ENCODE peak calls at places on chromosomes 3 and 15, in five cellular contexts. One of them, this sample, is unnamed.

GRCh38 chr3:57158316-57158715 is 6.8 kb downstream of the IL17RD start:
- DNase-seq in colonic mucosa: no peak
- DNase-seq in esophagus muscularis mucosa: no peak
- DNase-seq in esophagus squamous epithelium: no peak
- DNase-seq in PC-3: no peak
- DNase-seq in this sample: no peak

GRCh38 chr3:52052831-52053306 is 3.5 kb downstream of the DUSP7 start:
- DNase-seq in PC-3: peak; percentile 76
- DNase-seq in esophagus squamous epithelium: peak; percentile 23
- DNase-seq in colonic mucosa: peak; percentile 83
- DNase-seq in esophagus muscularis mucosa: peak; percentile 96
- DNase-seq in this sample: peak; percentile 96

GRCh38 chr3:186953011-186953487 is 22.7 kb downstream of the ST6GAL1 start:
- DNase-seq in esophagus squamous epithelium: no peak
- DNase-seq in esophagus muscularis mucosa: no peak
- DNase-seq in colonic mucosa: no peak
- DNase-seq in PC-3: peak; percentile 46
- DNase-seq in this sample: no peak

GRCh38 chr3:21017115-21017852 is 733.7 kb downstream of the ZNF385D start:
- DNase-seq in esophagus muscularis mucosa: no peak
- DNase-seq in colonic mucosa: no peak
- DNase-seq in PC-3: peak; percentile 63
- DNase-seq in esophagus squamous epithelium: no peak
- DNase-seq in this sample: no peak

GRCh38 chr3:13638927-13639326 is 90.0 kb downstream of the FBLN2 start:
- DNase-seq in esophagus squamous epithelium: no peak
- DNase-seq in PC-3: no peak
- DNase-seq in esophagus muscularis mucosa: no peak
- DNase-seq in colonic mucosa: no peak
- DNase-seq in this sample: no peak

GRCh38 chr15:82858932-82859331 is 49.5 kb downstream of the WHAMM start:
- DNase-seq in esophagus muscularis mucosa: no peak
- DNase-seq in PC-3: no peak
- DNase-seq in colonic mucosa: no peak
- DNase-seq in esophagus squamous epithelium: no peak
- DNase-seq in this sample: no peak

GRCh38 chr3:57556459-57557087 is 499 bp downstream of the PDE12 start:
- DNase-seq in PC-3: peak; percentile 16
- DNase-seq in colonic mucosa: peak; percentile 33
- DNase-seq in esophagus muscularis mucosa: no peak
- DNase-seq in esophagus squamous epithelium: no peak
- DNase-seq in this sample: no peak

GRCh38 chr3:11510001-11510760 is 133.5 kb downstream of the VGLL4 start:
- DNase-seq in PC-3: no peak
- DNase-seq in colonic mucosa: no peak
- DNase-seq in esophagus muscularis mucosa: no peak
- DNase-seq in esophagus squamous epithelium: no peak
- DNase-seq in this sample: no peak

GRCh38 chr3:126355251-126355650 is 2.0 kb downstream of the KLF15 start:
- DNase-seq in PC-3: no peak
- DNase-seq in esophagus muscularis mucosa: no peak
- DNase-seq in colonic mucosa: no peak
- DNase-seq in esophagus squamous epithelium: no peak
- DNase-seq in this sample: peak; percentile 21

GRCh38 chr3:138834359-138835176 is at the start of gene PIK3CB:
- DNase-seq in esophagus muscularis mucosa: peak; percentile 94
- DNase-seq in esophagus squamous epithelium: peak; percentile 63
- DNase-seq in colonic mucosa: peak; percentile 93
- DNase-seq in PC-3: peak; percentile 87
- DNase-seq in this sample: peak; percentile 97

GRCh38 chr3:24226402-24226801 is 268.2 kb downstream of the THRB start:
- DNase-seq in PC-3: no peak
- DNase-seq in colonic mucosa: no peak
- DNase-seq in esophagus muscularis mucosa: no peak
- DNase-seq in esophagus squamous epithelium: no peak
- DNase-seq in this sample: no peak

GRCh38 chr3:13902648-13903238 is 22.9 kb upstream of the WNT7A start:
- DNase-seq in esophagus squamous epithelium: no peak
- DNase-seq in PC-3: no peak
- DNase-seq in colonic mucosa: no peak
- DNase-seq in esophagus muscularis mucosa: no peak
- DNase-seq in this sample: no peak

GRCh38 chr3:29746163-29746562 is 465.3 kb downstream of the RBMS3 start:
- DNase-seq in esophagus muscularis mucosa: no peak
- DNase-seq in esophagus squamous epithelium: no peak
- DNase-seq in PC-3: no peak
- DNase-seq in colonic mucosa: no peak
- DNase-seq in this sample: no peak

GRCh38 chr15:77753238-77753873 is 120.6 kb upstream of the LINGO1 start:
- DNase-seq in esophagus muscularis mucosa: no peak
- DNase-seq in PC-3: peak; percentile 31
- DNase-seq in esophagus squamous epithelium: no peak
- DNase-seq in colonic mucosa: no peak
- DNase-seq in this sample: no peak

GRCh38 chr3:4595709-4596108 is 102.6 kb downstream of the ITPR1 start:
- DNase-seq in colonic mucosa: no peak
- DNase-seq in esophagus squamous epithelium: no peak
- DNase-seq in esophagus muscularis mucosa: no peak
- DNase-seq in PC-3: no peak
- DNase-seq in this sample: no peak

GRCh38 chr3:150036780-150037179 is 66.1 kb upstream of the PFN2 start:
- DNase-seq in colonic mucosa: no peak
- DNase-seq in esophagus squamous epithelium: no peak
- DNase-seq in PC-3: no peak
- DNase-seq in esophagus muscularis mucosa: peak; percentile 34
- DNase-seq in this sample: no peak

GRCh38 chr15:78930577-78931388 is 14.1 kb downstream of the CTSH start:
- DNase-seq in esophagus muscularis mucosa: no peak
- DNase-seq in esophagus squamous epithelium: no peak
- DNase-seq in colonic mucosa: no peak
- DNase-seq in PC-3: peak; percentile 98
- DNase-seq in this sample: peak; percentile 62

GRCh38 chr15:38648116-38648843 is 83.7 kb upstream of the RASGRP1 start:
- DNase-seq in colonic mucosa: no peak
- DNase-seq in esophagus squamous epithelium: no peak
- DNase-seq in esophagus muscularis mucosa: no peak
- DNase-seq in PC-3: no peak
- DNase-seq in this sample: no peak

GRCh38 chr15:35243758-35244157 is 158.7 kb upstream of the NANOGP8 start:
- DNase-seq in esophagus squamous epithelium: no peak
- DNase-seq in esophagus muscularis mucosa: no peak
- DNase-seq in PC-3: peak; percentile 54
- DNase-seq in colonic mucosa: no peak
- DNase-seq in this sample: no peak

GRCh38 chr15:44710236-44711088 is 661 bp downstream of the PATL2 start:
- DNase-seq in PC-3: peak; percentile 18
- DNase-seq in colonic mucosa: peak; percentile 59
- DNase-seq in esophagus muscularis mucosa: no peak
- DNase-seq in esophagus squamous epithelium: no peak
- DNase-seq in this sample: peak; percentile 81

GRCh38 chr3:72185549-72186484 is 400.9 kb upstream of the PROK2 start:
- DNase-seq in colonic mucosa: no peak
- DNase-seq in esophagus muscularis mucosa: no peak
- DNase-seq in PC-3: peak; percentile 38
- DNase-seq in esophagus squamous epithelium: no peak
- DNase-seq in this sample: no peak

GRCh38 chr15:31049122-31049521 is 52.4 kb downstream of the TRPM1 start:
- DNase-seq in esophagus muscularis mucosa: no peak
- DNase-seq in colonic mucosa: no peak
- DNase-seq in esophagus squamous epithelium: no peak
- DNase-seq in PC-3: no peak
- DNase-seq in this sample: no peak

GRCh38 chr15:43370310-43370974 is 401 bp downstream of the ZSCAN29 start:
- DNase-seq in PC-3: no peak
- DNase-seq in esophagus squamous epithelium: no peak
- DNase-seq in esophagus muscularis mucosa: no peak
- DNase-seq in colonic mucosa: peak; percentile 30
- DNase-seq in this sample: no peak

GRCh38 chr15:43370975-43371974 is at the start of the genes TUBGCP4 and ZSCAN29:
- DNase-seq in colonic mucosa: peak; percentile 83
- DNase-seq in esophagus squamous epithelium: no peak
- DNase-seq in PC-3: peak; percentile 82
- DNase-seq in esophagus muscularis mucosa: peak; percentile 94
- DNase-seq in this sample: peak; percentile 87

DNA sequence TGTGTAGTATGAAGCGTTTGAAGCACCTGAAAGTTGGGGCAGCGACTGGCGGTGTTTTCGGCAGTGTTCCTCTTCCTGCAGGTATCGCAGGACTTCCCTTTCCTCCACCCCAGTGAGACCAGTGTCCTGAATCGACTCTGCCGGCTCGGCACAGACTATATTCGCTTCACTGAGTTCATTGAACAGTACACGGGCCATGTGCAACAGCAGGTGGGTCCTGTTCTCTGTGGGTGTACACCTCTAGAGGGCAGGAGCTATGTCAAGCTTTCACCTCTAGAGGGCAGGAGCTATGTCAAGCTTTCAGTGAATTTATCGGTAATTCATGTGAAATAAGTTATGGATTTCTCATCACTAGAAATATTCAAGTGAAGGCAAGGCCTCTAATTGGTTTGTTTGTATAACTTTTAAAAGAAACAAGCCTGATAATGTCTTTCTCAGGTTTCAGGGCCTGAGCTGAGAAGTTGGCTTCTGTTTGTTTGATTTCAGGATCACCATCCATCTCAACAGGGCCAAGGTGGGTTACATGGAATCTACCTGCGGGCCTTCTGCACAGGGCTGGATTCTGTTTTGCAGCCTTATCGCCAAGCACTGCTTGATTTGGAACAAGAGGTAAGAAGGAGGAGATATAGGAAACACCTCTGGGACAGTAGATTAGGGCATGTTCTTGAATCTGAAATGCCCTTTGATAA is 5.3 kb downstream of the TUBGCP4 start:
- DNase-seq in colonic mucosa: peak; percentile 27
- DNase-seq in PC-3: peak; percentile 69
- DNase-seq in esophagus muscularis mucosa: no peak
- DNase-seq in esophagus squamous epithelium: no peak
- DNase-seq in this sample: no peak
- H3K4me3 ChIP-seq in colonic mucosa: no peak overlapping the region
- H3K4me3 ChIP-seq in PC-3: no peak overlapping the region
- H3K4me3 ChIP-seq in esophagus muscularis mucosa: no peak overlapping the region
- H3K4me3 ChIP-seq in esophagus squamous epithelium: no peak overlapping the region
- H3K4me3 ChIP-seq in this sample: no peak overlapping the region

DNA sequence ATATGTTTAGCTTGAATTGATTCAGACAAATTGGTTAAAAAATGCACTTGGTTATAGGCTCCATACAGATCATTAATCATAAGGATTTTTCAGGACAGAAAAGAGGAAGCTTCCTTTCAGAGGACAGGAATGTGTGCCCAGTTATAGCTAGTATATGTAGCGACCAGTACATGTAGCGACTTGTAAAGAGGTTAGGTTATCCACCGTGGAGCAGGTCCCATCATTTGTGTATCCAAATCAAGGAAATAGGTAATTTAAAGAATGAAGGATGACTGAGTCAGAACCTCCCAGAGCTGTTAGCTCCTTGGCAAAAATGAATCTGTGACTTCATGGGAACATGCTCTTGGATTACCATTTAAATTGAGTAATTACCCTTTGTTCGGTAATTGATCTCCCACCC is 15.8 kb upstream of the P2RY12 start:
- DNase-seq in esophagus squamous epithelium: no peak
- DNase-seq in PC-3: no peak
- DNase-seq in colonic mucosa: no peak
- DNase-seq in esophagus muscularis mucosa: no peak
- DNase-seq in this sample: no peak
- H3K4me1 ChIP-seq in esophagus squamous epithelium: no peaks in the 10 kb centered on the region
- H3K4me1 ChIP-seq in PC-3: peaks cover 23% of the 10 kb centered on the region
- H3K4me1 ChIP-seq in colonic mucosa: no peaks in the 10 kb centered on the region
- H3K4me1 ChIP-seq in esophagus muscularis mucosa: no peaks in the 10 kb centered on the region
- H3K4me1 ChIP-seq in this sample: no peaks in the 10 kb centered on the region

GRCh38 chr15:90201944-90202375 is 830 bp downstream of the SEMA4B start:
- DNase-seq in colonic mucosa: peak; percentile 35
- DNase-seq in esophagus squamous epithelium: no peak
- DNase-seq in PC-3: no peak
- DNase-seq in esophagus muscularis mucosa: no peak
- DNase-seq in this sample: no peak

GRCh38 chr15:90203922-90204321 is 2.8 kb downstream of the SEMA4B start:
- DNase-seq in esophagus muscularis mucosa: no peak
- DNase-seq in colonic mucosa: no peak
- DNase-seq in esophagus squamous epithelium: no peak
- DNase-seq in PC-3: no peak
- DNase-seq in this sample: no peak

GRCh38 chr15:90201150-90201943 is at the start of gene SEMA4B:
- DNase-seq in colonic mucosa: peak; percentile 83
- DNase-seq in esophagus squamous epithelium: no peak
- DNase-seq in PC-3: peak; percentile 58
- DNase-seq in esophagus muscularis mucosa: no peak
- DNase-seq in this sample: peak; percentile 88

GRCh38 chr15:90203473-90203872 is 2.3 kb downstream of the SEMA4B start:
- DNase-seq in PC-3: no peak
- DNase-seq in esophagus muscularis mucosa: no peak
- DNase-seq in esophagus squamous epithelium: no peak
- DNase-seq in colonic mucosa: no peak
- DNase-seq in this sample: no peak

DNA sequence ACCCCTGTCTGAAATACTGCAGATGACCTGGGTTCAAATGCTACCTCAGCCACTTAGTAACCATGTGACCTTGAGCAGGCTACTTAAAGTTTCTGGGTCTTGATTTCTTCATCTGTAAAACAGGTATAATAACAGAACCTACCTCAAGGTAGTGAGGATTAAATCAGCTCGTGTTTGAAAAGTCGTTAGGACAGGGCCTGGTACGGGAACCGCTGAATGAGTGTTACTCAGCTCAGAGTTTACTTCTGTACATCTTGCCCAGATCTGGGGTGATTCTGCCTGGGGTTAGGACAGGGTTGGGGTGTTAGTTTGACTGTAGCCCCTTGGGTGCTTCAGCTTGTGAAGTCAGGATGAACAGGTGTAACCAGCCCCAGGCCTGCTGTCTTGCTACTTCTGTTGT is 1.8 kb downstream of the SEMA4B start:
- DNase-seq in PC-3: no peak
- DNase-seq in esophagus muscularis mucosa: no peak
- DNase-seq in esophagus squamous epithelium: no peak
- DNase-seq in colonic mucosa: no peak
- DNase-seq in this sample: peak; percentile 20
- H3K4me3 ChIP-seq in PC-3: peak overlapping the region; percentile 100
- H3K4me3 ChIP-seq in esophagus muscularis mucosa: peak overlapping the region; percentile 67
- H3K4me3 ChIP-seq in esophagus squamous epithelium: peak overlapping the region; percentile 91
- H3K4me3 ChIP-seq in colonic mucosa: peak overlapping the region; percentile 93
- H3K4me3 ChIP-seq in this sample: no peak overlapping the region

DNA sequence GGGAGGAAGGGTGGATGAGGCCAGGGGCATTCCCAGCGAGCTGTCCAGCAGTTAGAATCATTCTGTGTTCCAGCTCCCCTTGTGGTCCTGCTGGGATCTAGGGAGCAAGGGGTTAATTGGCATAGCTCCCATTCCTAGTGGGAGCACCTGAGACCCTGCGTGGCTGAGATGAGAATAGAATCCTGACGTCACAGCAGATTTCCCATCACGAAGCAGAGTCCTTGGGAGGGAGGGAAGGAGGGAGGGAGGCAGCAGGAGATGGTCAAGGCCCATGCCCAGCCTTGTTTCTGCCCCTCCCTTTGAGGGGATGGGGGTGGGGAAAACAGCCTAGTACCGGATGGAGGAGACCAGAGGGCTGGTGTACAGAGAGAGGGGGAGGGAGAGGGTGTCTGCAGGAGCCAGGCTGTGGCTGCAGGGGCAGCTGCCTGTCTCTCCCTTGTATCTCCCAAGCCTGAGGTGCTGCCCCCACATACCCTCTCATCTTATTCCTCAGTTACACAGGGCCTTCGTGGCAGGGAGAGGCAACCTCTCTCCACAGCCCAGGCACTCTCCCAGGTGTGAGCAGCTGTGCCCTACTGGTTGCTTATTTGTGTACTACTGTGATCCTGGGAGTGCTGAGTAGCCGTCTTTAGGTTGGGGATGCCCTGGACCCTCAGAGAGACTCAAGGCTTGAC is 5.4 kb downstream of the TYRO3 start:
- DNase-seq in colonic mucosa: no peak
- DNase-seq in esophagus muscularis mucosa: no peak
- DNase-seq in PC-3: no peak
- DNase-seq in esophagus squamous epithelium: no peak
- DNase-seq in this sample: no peak
- H3K4me1 ChIP-seq in colonic mucosa: no peaks in the 10 kb centered on the region
- H3K4me1 ChIP-seq in esophagus muscularis mucosa: peaks cover 13% of the 10 kb centered on the region
- H3K4me1 ChIP-seq in PC-3: peaks cover 9% of the 10 kb centered on the region
- H3K4me1 ChIP-seq in esophagus squamous epithelium: peaks cover 15% of the 10 kb centered on the region
- H3K4me1 ChIP-seq in this sample: no peaks in the 10 kb centered on the region

This sample was measured in aorta.